ENCODE peak calls at places on chromosomes 11 and 22, in seven cellular contexts. G is lower leg skin, X is H1, U is Peyer's patch, T is sigmoid colon, C is spleen, J is esophagus squamous epithelium. Y is an unnamed sample.

GRCh38 chr11:73257342-73258103 is 14.6 kb upstream of the P2RY6 start:
- DNase-seq in J (no peak), C (no peak), T (peak), G (peak), U (no peak), X (no peak), Y (peak)

GRCh38 chr11:19252394-19253148 is 11.8 kb upstream of the E2F8 start:
- DNase-seq in C (no peak), T (no peak), J (no peak), G (no peak), U (no peak), X (no peak), Y (no peak)

GRCh38 chr22:20751185-20751851 is 22.6 kb upstream of the SERPIND1 start:
- DNase-seq in J (no peak), C (no peak), X (peak), T (no peak), U (no peak), G (no peak), Y (no peak)

GRCh38 chr11:2825886-2826678 is 59.5 kb downstream of the CDKN1C start:
- DNase-seq in U (no peak), C (no peak), X (no peak), T (peak), G (peak), J (no peak), Y (peak)

GRCh38 chr11:73971175-73971719 is 11.4 kb downstream of the UCP2 start:
- DNase-seq in U (no peak), T (no peak), J (no peak), G (no peak), C (peak), X (no peak), Y (no peak)

GRCh38 chr11:88604255-88604654 is 266.7 kb upstream of the CTSC start:
- DNase-seq in U (no peak), C (no peak), X (no peak), G (no peak), T (no peak), J (no peak), Y (no peak)

GRCh38 chr11:57742087-57742452 is 779 bp downstream of the SELENOH start:
- DNase-seq in T (no peak), C (peak), J (no peak), U (no peak), X (no peak), G (peak), Y (no peak)

GRCh38 chr11:125128450-125128849 is 17.0 kb upstream of the TMEM218 start:
- DNase-seq in J (no peak), C (no peak), U (no peak), X (no peak), G (no peak), T (no peak), Y (no peak)

GRCh38 chr11:74306440-74307175 is 4.8 kb downstream of the P4HA3 start:
- DNase-seq in C (no peak), X (no peak), G (no peak), U (no peak), J (no peak), T (no peak), Y (no peak)

GRCh38 chr11:116702772-116703360 is 69.9 kb downstream of the BUD13 start:
- DNase-seq in T (peak), C (peak), X (no peak), U (no peak), J (no peak), G (peak), Y (no peak)

GRCh38 chr11:106397787-106398355 is 320.4 kb downstream of the AASDHPPT start:
- DNase-seq in X (no peak), C (no peak), J (no peak), G (no peak), U (no peak), T (no peak), Y (no peak)

GRCh38 chr11:75118577-75118976 is 21.9 kb upstream of the OR2AT4 start:
- DNase-seq in X (no peak), C (no peak), G (no peak), J (no peak), T (no peak), U (no peak), Y (no peak)

GRCh38 chr11:121614661-121615240 is 162.0 kb upstream of the SORL1-AS1 start:
- DNase-seq in G (no peak), C (no peak), U (no peak), J (no peak), X (no peak), T (no peak), Y (no peak)

GRCh38 chr11:46180741-46181140 is 59.5 kb upstream of the PHF21A start:
- DNase-seq in U (no peak), X (no peak), G (no peak), T (no peak), J (no peak), C (no peak), Y (no peak)

GRCh38 chr11:7964873-7965272 is 374 bp downstream of the NLRP10 start:
- DNase-seq in J (no peak), T (no peak), X (no peak), C (no peak), U (no peak), G (no peak), Y (no peak)

GRCh38 chr11:61489833-61490585 is 18.5 kb upstream of the LRRC10B start:
- DNase-seq in U (no peak), T (no peak), C (no peak), J (no peak), X (peak), G (no peak), Y (no peak)

GRCh38 chr22:42428025-42428424 is 4.2 kb downstream of the NFAM1 start:
- DNase-seq in T (no peak), U (no peak), J (no peak), G (no peak), C (no peak), X (no peak), Y (no peak)

GRCh38 chr11:1271927-1272326 is 37.5 kb downstream of the TOLLIP start:
- DNase-seq in J (no peak), U (no peak), X (no peak), T (no peak), C (peak), G (no peak), Y (peak)

GRCh38 chr11:3609416-3610265 is 32.2 kb downstream of the ART5 start:
- DNase-seq in X (peak), G (peak), C (peak), U (no peak), J (no peak), T (no peak), Y (no peak)

GRCh38 chr11:61020706-61021235 is 49.3 kb downstream of the CD6 start:
- DNase-seq in C (no peak), T (no peak), J (no peak), X (no peak), U (no peak), G (no peak), Y (no peak)

GRCh38 chr22:46982635-46983034 is 220.2 kb downstream of the TBC1D22A start:
- DNase-seq in U (no peak), X (no peak), C (no peak), G (peak), T (no peak), J (no peak), Y (no peak)

GRCh38 chr22:46985507-46985882 is 223.0 kb downstream of the TBC1D22A start:
- DNase-seq in X (no peak), G (peak), T (no peak), C (no peak), J (no peak), U (no peak), Y (no peak)

GRCh38 chr22:46984751-46985506 is 222.5 kb downstream of the TBC1D22A start:
- DNase-seq in X (no peak), C (no peak), U (no peak), J (no peak), G (peak), T (no peak), Y (no peak)

GRCh38 chr22:46983046-46983445 is 220.6 kb downstream of the TBC1D22A start:
- DNase-seq in G (no peak), T (no peak), U (no peak), J (no peak), X (no peak), C (no peak), Y (no peak)

DNA sequence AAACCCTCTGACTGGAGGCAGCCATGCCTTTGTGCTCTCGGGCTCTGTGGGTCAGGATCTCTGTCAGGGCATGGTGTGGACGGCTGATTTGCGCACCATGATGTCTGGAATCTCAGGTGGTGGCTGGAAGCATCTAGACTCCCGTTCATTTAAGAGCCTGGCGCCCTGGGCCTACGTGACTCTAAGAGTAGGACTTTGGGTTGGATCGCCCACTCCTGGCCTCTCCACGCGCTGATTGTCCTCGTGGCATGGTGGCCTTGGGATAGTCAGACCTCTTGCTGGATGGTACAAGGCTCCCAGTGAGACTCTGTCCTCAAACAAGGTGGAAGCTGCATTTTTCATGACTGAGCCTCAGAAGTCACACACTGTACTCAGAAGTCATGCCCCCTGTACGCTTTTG is 224.3 kb downstream of the TBC1D22A start:
- DNase-seq in G (peak), T (no peak), X (no peak), J (no peak), C (no peak), U (no peak), Y (no peak)
- TF ChIP-seq POLR2A in G (no peak), T (no peak), X (no peak), J (no peak), C (no peak), U (no peak), Y (no peak)

GRCh38 chr11:95790123-95790932 is at the start of gene CEP57:
- DNase-seq in X (peak), J (peak), U (peak), T (peak), C (peak), G (peak), Y (peak)
- TF ChIP-seq POLR2A in X (peak), J (peak), U (peak), T (peak), C (no peak), G (no peak), Y (no peak)

DNA sequence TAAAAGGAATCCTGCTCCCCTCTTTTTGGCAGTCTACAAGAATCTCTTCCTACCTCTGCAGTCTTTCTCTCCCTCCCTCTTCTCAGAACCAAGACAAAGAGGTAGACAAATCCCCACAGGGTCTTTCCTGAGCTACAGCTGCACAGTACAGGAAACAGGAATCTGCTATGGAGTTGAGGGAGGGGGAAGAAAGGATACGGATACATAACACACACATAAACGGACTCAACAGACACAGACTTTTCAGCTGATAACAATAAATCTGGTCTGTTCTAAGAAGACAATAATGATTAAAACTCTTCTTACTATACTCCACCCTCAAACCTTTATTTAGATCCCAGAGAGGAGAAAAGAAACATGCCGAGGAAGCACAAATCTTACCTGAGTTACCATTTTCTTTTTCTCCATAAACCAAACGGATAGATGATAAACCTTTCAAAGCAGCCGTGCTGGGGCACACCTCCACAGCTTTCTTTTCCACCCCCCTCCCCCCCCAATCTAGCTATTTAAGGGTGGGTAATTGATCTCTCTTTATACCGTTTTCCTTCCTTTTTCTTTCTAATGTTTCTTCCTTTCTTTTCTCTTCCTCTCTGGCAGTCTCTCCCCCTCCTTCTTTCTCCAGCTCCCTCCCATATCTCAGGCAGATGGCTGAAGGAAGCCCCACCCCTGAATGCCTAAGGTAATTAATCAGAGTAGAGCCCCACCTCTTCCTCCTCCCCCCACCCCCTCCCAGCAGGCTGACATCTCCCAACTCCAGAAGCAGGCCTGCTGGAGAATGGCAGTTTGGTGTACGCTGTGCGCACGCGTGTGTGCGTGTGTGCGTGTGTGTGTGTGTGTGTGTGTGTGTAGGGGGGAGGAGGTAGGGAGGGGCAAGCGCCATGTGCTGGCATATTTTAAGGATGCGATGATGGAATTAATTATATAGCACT is 122.4 kb downstream of the APOL5 start:
- DNase-seq in C (peak), G (peak), T (peak), J (peak), X (peak), U (peak), Y (peak)
- TF ChIP-seq POLR2A in C (no peak), G (no peak), T (peak), J (peak), X (no peak), U (peak), Y (peak)

GRCh38 chr11:15969281-15969680 is 387.1 kb downstream of the SOX6 start:
- DNase-seq in U (no peak), C (no peak), T (peak), G (no peak), X (no peak), J (no peak), Y (no peak)
- TF ChIP-seq POLR2A in U (no peak), C (no peak), T (no peak), G (no peak), X (no peak), J (no peak), Y (no peak)

GRCh38 chr11:102528618-102529017 is 1.9 kb downstream of the MMP7 start:
- DNase-seq in U (no peak), G (no peak), J (no peak), X (no peak), T (no peak), C (no peak), Y (no peak)

GRCh38 chr11:102534261-102534872 is 3.8 kb upstream of the MMP7 start:
- DNase-seq in C (no peak), X (no peak), U (no peak), T (no peak), J (no peak), G (no peak), Y (no peak)

GRCh38 chr11:102527041-102527440 is 3.5 kb downstream of the MMP7 start:
- DNase-seq in C (no peak), J (no peak), G (no peak), X (no peak), U (no peak), T (no peak), Y (no peak)

GRCh38 chr11:102527701-102528100 is 2.8 kb downstream of the MMP7 start:
- DNase-seq in C (no peak), T (no peak), J (no peak), U (no peak), X (no peak), G (no peak), Y (no peak)

GRCh38 chr11:102530558-102530957 is at the start of gene MMP7:
- DNase-seq in T (no peak), X (no peak), J (no peak), G (no peak), U (no peak), C (no peak), Y (peak)
- TF ChIP-seq POLR2A in T (no peak), X (no peak), J (no peak), G (no peak), U (no peak), C (no peak), Y (no peak)

GRCh38 chr22:23970816-23971482 is 3.3 kb downstream of the DDT start:
- DNase-seq in X (peak), J (no peak), C (no peak), G (peak), T (peak), U (no peak), Y (no peak)

GRCh38 chr22:23970201-23970641 is 3.5 kb downstream of the DDTL start:
- DNase-seq in X (no peak), G (no peak), J (no peak), C (no peak), T (no peak), U (no peak), Y (no peak)

DNA sequence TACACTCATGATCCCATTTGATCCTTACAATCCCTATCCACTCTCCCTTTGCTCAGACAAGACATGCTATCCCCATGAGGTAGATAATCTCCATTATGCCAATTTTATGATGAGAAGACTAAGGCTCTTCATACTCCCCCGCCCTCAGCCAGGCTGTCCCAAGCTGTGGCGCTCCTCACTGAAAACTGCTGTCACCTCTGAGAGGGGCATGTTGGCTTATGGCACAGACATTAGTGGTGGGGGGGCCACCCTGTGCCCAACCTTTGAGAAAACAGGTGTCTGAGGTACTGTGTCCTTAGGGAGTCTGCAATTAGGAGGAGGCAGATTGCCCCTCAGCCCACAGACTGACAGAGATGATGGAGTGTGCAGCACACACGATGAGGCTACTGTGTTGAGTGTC is 2.4 kb downstream of the DDTL start:
- DNase-seq in U (no peak), G (no peak), X (peak), C (no peak), J (no peak), T (peak), Y (no peak)
- TF ChIP-seq POLR2A in U (no peak), G (no peak), X (no peak), C (no peak), J (no peak), T (no peak), Y (no peak)

GRCh38 chr11:64251722-64251985 is 324 bp downstream of the PLCB3 start:
- DNase-seq in T (no peak), X (no peak), C (no peak), G (no peak), U (no peak), J (no peak), Y (no peak)

GRCh38 chr11:64251986-64252837 is 882 bp downstream of the PLCB3 start:
- DNase-seq in U (no peak), C (no peak), X (peak), G (peak), T (peak), J (no peak), Y (peak)

GRCh38 chr11:64250406-64250874 is 890 bp upstream of the PLCB3 start:
- DNase-seq in G (no peak), U (no peak), C (no peak), X (no peak), J (no peak), T (no peak), Y (no peak)

GRCh38 chr11:64249563-64250405 is 1.5 kb upstream of the PLCB3 start:
- DNase-seq in T (no peak), U (no peak), C (no peak), X (peak), G (no peak), J (no peak), Y (no peak)

GRCh38 chr11:64250875-64251721 is at the start of gene PLCB3:
- DNase-seq in G (no peak), J (no peak), U (peak), X (peak), C (peak), T (peak), Y (peak)
- TF ChIP-seq POLR2A in G (no peak), J (peak), U (no peak), X (no peak), C (no peak), T (no peak), Y (no peak)

Y was measured in upper lobe of left lung.